ENCODE peak calls at places on chromosome 20, in four cellular contexts. T, E, N and O are unnamed samples. For H3K4me1 and H3K27me3, the result is how much of the 10 kb centered on the place peaks cover.

GRCh38 chr20:12916699-12917098 is 92.1 kb upstream of the SPTLC3 start:
- DNase-seq in E (no peak), N (no peak), T (no peak), O (no peak)

GRCh38 chr20:20668639-20669038 is 43.8 kb downstream of the RALGAPA2 start:
- DNase-seq in T (peak), E (peak), N (no peak), O (peak)

GRCh38 chr20:53942121-53942816 is 128.1 kb downstream of the BCAS1 start:
- DNase-seq in T (no peak), N (no peak), E (peak), O (no peak)

GRCh38 chr20:21661488-21662055 is 43.9 kb upstream of the PAX1 start:
- DNase-seq in N (no peak), E (no peak), T (no peak), O (no peak)

GRCh38 chr20:36279362-36279761 is 26.8 kb upstream of the DLGAP4 start:
- DNase-seq in E (no peak), T (no peak), N (peak), O (no peak)

GRCh38 chr20:38664284-38664683 is 60.0 kb upstream of the SLC32A1 start:
- DNase-seq in N (no peak), T (no peak), E (no peak), O (no peak)

GRCh38 chr20:17036546-17036945 is 190.3 kb upstream of the PCSK2 start:
- DNase-seq in T (no peak), E (peak), N (no peak), O (no peak)

GRCh38 chr20:2093200-2093781 is 8.3 kb upstream of the STK35 start:
- DNase-seq in E (no peak), N (no peak), T (no peak), O (peak)

GRCh38 chr20:7980332-7981046 is 39.1 kb downstream of the TMX4 start:
- DNase-seq in E (peak), T (peak), N (no peak), O (peak)

GRCh38 chr20:40276291-40276690 is 412.7 kb downstream of the MAFB start:
- DNase-seq in N (peak), T (peak), E (no peak), O (no peak)

GRCh38 chr20:24734139-24734538 is 214.9 kb upstream of the CST7 start:
- DNase-seq in T (no peak), E (no peak), N (no peak), O (no peak)

GRCh38 chr20:4283011-4283410 is 267.7 kb upstream of the RNF24 start:
- DNase-seq in T (no peak), E (no peak), N (no peak), O (peak)

GRCh38 chr20:53331151-53331973 is 262.3 kb downstream of the ZNF217 start:
- DNase-seq in T (peak), E (peak), N (no peak), O (peak)

GRCh38 chr20:46070215-46070910 is 19.4 kb downstream of the NCOA5 start:
- DNase-seq in E (peak), N (no peak), T (peak), O (peak)

GRCh38 chr20:39643292-39643691 is 681.1 kb downstream of the DHX35 start:
- DNase-seq in T (no peak), E (no peak), N (no peak), O (no peak)

GRCh38 chr20:24669701-24670100 is 200.3 kb downstream of the SYNDIG1 start:
- DNase-seq in N (no peak), E (no peak), T (no peak), O (no peak)

GRCh38 chr20:15498926-15499325 is 1074.3 kb downstream of the KIF16B start:
- DNase-seq in N (no peak), T (no peak), E (no peak), O (no peak)

GRCh38 chr20:40565681-40566040 is 123.4 kb downstream of the MAFB start:
- DNase-seq in N (no peak), T (no peak), E (no peak), O (no peak)

GRCh38 chr20:62367136-62367482 is at the start of gene LAMA5:
- DNase-seq in E (no peak), N (peak), T (peak), O (peak)

GRCh38 chr20:45253260-45253659 is 1.1 kb downstream of the SLPI start:
- DNase-seq in N (no peak), E (no peak), T (no peak), O (no peak)

GRCh38 chr20:53981752-53982437 is 88.5 kb downstream of the BCAS1 start:
- DNase-seq in T (no peak), N (no peak), E (no peak), O (no peak)

GRCh38 chr20:59518881-59519706 is 85.2 kb upstream of the PHACTR3 start:
- DNase-seq in E (peak), T (peak), N (no peak), O (peak)

GRCh38 chr20:4190792-4191519 is 175.6 kb upstream of the RNF24 start:
- DNase-seq in E (no peak), N (no peak), T (no peak), O (no peak)

GRCh38 chr20:32678948-32679347 is 5.2 kb upstream of the C20orf203 start:
- DNase-seq in N (no peak), T (peak), E (peak), O (no peak)

GRCh38 chr20:41087325-41087685 is 50.0 kb upstream of the PLCG1 start:
- DNase-seq in N (no peak), E (no peak), T (no peak), O (no peak)

GRCh38 chr20:36439040-36439730 is 102.1 kb upstream of the MYL9 start:
- DNase-seq in N (peak), E (no peak), T (peak), O (peak)

DNA sequence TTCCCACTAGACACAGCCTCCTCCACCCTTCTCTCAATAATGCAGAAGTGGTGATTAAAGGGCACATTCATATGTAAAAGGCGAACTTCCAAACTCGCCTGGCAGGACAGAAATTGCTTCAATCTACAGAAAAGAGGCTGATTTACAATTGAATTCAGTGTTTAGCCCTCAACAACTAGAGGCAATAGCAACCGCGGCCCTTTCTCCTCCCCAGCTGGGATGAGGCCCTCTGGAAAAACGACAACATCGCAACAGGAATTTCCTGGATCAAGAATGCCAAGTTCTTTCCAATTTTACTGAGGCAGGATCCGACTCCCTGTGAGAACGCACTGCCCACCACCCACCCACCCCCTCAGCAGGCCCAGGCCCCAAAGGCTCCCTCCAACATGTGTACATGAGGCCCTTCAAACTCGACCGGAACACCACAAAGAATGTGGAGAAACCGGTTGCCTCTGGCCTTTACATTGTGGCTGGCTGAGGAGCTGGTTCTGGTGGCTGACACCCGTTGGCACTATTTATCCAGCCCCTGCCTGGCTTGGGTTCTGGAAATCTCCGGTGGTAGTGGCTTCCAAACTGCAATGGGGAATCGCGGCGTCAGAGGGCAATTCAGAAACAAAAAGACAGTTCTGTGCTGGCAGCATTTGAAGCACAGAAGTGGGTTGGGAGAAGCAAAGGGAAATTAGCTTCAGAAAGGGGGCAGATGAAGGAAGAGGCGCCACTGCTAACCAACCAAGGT is 36.8 kb downstream of the ZMYND8 start:
- DNase-seq in N (no peak), T (peak), E (peak), O (peak)
- H3K4me1 ChIP-seq in N (half or more), T (half or more), E (half or more), O (half or more)

DNA sequence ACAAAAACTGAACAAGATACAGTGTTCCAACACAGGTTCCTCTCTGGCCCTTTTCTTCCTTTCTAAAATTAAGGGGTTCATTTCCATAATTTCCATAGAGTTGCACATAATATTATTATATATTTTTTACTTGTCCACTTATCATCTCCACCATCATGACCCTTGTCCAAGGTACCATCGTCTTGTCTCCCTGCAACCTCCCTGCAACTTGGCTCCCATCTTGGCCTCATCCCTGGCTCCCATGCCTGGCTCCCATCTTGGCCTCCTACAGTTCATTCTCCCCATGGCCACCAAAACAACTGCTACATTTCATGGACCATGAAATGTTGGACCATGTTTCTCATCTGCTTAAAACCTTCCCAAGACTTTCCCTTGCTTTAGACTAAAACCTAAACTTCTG is 3.1 kb upstream of the KCNB1 start:
- DNase-seq in N (no peak), E (no peak), T (no peak), O (no peak)
- H3K27me3 ChIP-seq in N (under half), E (under half), T (half or more), O (under half)

DNA sequence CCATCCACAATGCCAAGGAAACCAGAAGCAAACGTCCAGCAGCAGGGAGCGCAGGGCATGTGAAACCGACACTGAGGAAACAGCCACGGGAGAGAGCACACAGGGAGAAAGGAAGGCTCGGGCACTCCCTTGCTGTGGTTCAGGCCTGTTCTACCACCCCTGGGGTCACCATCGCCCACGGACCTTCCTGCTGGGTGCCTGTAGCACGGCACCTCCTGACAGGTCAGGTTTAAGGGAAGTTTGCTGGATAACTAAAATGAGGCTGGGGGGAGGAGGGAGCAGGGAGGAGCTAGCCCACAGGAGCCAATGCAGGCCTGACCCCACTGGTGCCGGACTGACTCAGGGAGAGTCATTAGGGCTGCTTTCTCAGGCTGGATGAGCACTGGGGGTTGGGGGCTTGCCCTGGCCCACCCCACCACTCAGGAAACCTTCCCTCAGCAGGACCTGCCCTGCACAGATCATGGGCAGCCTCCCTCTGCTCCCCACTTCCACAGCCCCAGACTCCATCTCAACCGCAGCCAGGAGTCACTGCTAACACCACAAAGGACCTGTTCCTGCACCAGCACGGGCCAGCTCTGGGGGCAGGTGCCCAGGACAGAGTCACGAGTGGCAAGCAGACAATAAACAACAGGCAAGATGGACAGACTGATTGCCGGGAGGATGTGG is 2.3 kb downstream of the UCKL1 start:
- DNase-seq in N (no peak), E (no peak), T (no peak), O (no peak)
- H3K4me1 ChIP-seq in N (half or more), E (under half), T (under half), O (half or more)

DNA sequence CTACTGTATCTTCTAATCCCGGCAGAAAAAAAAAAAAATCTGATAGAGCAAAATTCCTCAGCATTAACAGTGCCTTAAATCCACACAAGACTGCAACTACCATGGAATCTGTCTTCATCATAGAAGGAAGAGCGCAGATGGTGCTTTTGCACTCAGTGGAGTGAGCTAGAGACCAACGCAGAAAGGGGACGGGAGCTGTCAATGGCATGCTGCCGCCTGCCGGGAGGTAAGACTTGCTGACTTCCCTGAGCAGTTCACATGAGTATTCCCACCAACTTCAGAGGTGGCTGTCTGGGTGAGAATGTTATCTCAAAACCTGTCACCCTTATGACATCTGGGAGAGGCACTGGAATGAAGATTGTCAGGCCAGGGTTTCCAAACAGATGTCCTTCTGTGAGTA is 35.6 kb downstream of the DZANK1 start:
- DNase-seq in N (no peak), E (no peak), T (no peak), O (no peak)
- H3K27me3 ChIP-seq in N (under half), E (under half), T (under half), O (under half)

GRCh38 chr20:43357352-43357751 is 100.3 kb upstream of the SRSF6 start:
- DNase-seq in T (no peak), N (no peak), E (no peak), O (no peak)
- H3K4me1 ChIP-seq in T (under half), N (under half), E (under half), O (under half)